ENCODE peak calls at places on chromosomes 4 and X, in five cellular contexts. One of them, this sample, is unnamed.

GRCh38 chrX:10237255-10237654 is 80.5 kb downstream of the CLCN4 start:
- DNase-seq in stomach: no peak
- DNase-seq in suprapubic skin: no peak
- DNase-seq in GM12892: no peak
- DNase-seq in SK-N-SH: no peak
- DNase-seq in this sample: no peak

GRCh38 chrX:114611018-114611619 is 27.2 kb downstream of the HTR2C start:
- DNase-seq in stomach: peak; percentile 32
- DNase-seq in suprapubic skin: no peak
- DNase-seq in GM12892: no peak
- DNase-seq in SK-N-SH: peak; percentile 46
- DNase-seq in this sample: peak; percentile 14

GRCh38 chr4:95549246-95550138 is 719 bp upstream of the UNC5C start:
- DNase-seq in stomach: peak; percentile 27
- DNase-seq in suprapubic skin: no peak
- DNase-seq in GM12892: no peak
- DNase-seq in SK-N-SH: peak; percentile 63
- DNase-seq in this sample: peak; percentile 25

GRCh38 chr4:147674073-147674472 is 9.9 kb downstream of the PRMT9 start:
- DNase-seq in stomach: no peak
- DNase-seq in suprapubic skin: no peak
- DNase-seq in GM12892: no peak
- DNase-seq in SK-N-SH: no peak
- DNase-seq in this sample: no peak

GRCh38 chr4:3402409-3403103 is 39.2 kb upstream of the HGFAC start:
- DNase-seq in stomach: no peak
- DNase-seq in suprapubic skin: no peak
- DNase-seq in GM12892: no peak
- DNase-seq in SK-N-SH: no peak
- DNase-seq in this sample: no peak

GRCh38 chrX:140318306-140318705 is 186.6 kb downstream of the SOX3 start:
- DNase-seq in stomach: no peak
- DNase-seq in suprapubic skin: no peak
- DNase-seq in GM12892: no peak
- DNase-seq in SK-N-SH: no peak
- DNase-seq in this sample: no peak

GRCh38 chr4:144562019-144562740 is 83.8 kb upstream of the HHIP start:
- DNase-seq in stomach: no peak
- DNase-seq in suprapubic skin: no peak
- DNase-seq in GM12892: no peak
- DNase-seq in SK-N-SH: no peak
- DNase-seq in this sample: no peak

GRCh38 chr4:177547985-177548384 is 105.7 kb upstream of the AGA start:
- DNase-seq in stomach: no peak
- DNase-seq in suprapubic skin: no peak
- DNase-seq in GM12892: no peak
- DNase-seq in SK-N-SH: no peak
- DNase-seq in this sample: no peak

GRCh38 chrX:114619874-114620273 is 36.0 kb downstream of the HTR2C start:
- DNase-seq in stomach: no peak
- DNase-seq in suprapubic skin: no peak
- DNase-seq in GM12892: peak; percentile 2
- DNase-seq in SK-N-SH: peak; percentile 21
- DNase-seq in this sample: no peak

GRCh38 chrX:123860506-123860840 is 620 bp downstream of the XIAP start:
- DNase-seq in stomach: peak; percentile 38
- DNase-seq in suprapubic skin: no peak
- DNase-seq in GM12892: no peak
- DNase-seq in SK-N-SH: peak; percentile 24
- DNase-seq in this sample: peak; percentile 62
- TF ChIP-seq POLR2AphosphoS5 in stomach: no peak
- TF ChIP-seq POLR2AphosphoS5 in suprapubic skin: no peak
- TF ChIP-seq POLR2AphosphoS5 in GM12892: no peak
- TF ChIP-seq POLR2AphosphoS5 in SK-N-SH: no peak
- TF ChIP-seq POLR2AphosphoS5 in this sample: peak; percentile 50

GRCh38 chr4:2251795-2252529 is 9.9 kb downstream of the MXD4 start:
- DNase-seq in stomach: peak; percentile 23
- DNase-seq in suprapubic skin: peak; percentile 55
- DNase-seq in GM12892: peak; percentile 21
- DNase-seq in SK-N-SH: peak; percentile 35
- DNase-seq in this sample: peak; percentile 7
- TF ChIP-seq POLR2AphosphoS5 in stomach: no peak
- TF ChIP-seq POLR2AphosphoS5 in suprapubic skin: no peak
- TF ChIP-seq POLR2AphosphoS5 in GM12892: no peak
- TF ChIP-seq POLR2AphosphoS5 in SK-N-SH: no peak
- TF ChIP-seq POLR2AphosphoS5 in this sample: no peak

GRCh38 chr4:8332891-8333331 is 63.4 kb downstream of the HTRA3 start:
- DNase-seq in stomach: peak; percentile 8
- DNase-seq in suprapubic skin: peak; percentile 46
- DNase-seq in GM12892: no peak
- DNase-seq in SK-N-SH: no peak
- DNase-seq in this sample: peak; percentile 3
- TF ChIP-seq POLR2AphosphoS5 in stomach: no peak
- TF ChIP-seq POLR2AphosphoS5 in suprapubic skin: no peak
- TF ChIP-seq POLR2AphosphoS5 in GM12892: no peak
- TF ChIP-seq POLR2AphosphoS5 in SK-N-SH: no peak
- TF ChIP-seq POLR2AphosphoS5 in this sample: no peak

GRCh38 chr4:36775544-36775943 is 469.0 kb upstream of the NWD2 start:
- DNase-seq in stomach: no peak
- DNase-seq in suprapubic skin: no peak
- DNase-seq in GM12892: no peak
- DNase-seq in SK-N-SH: no peak
- DNase-seq in this sample: no peak

GRCh38 chr4:36772154-36772516 is 472.4 kb upstream of the NWD2 start:
- DNase-seq in stomach: no peak
- DNase-seq in suprapubic skin: no peak
- DNase-seq in GM12892: no peak
- DNase-seq in SK-N-SH: no peak
- DNase-seq in this sample: no peak

GRCh38 chr4:36773467-36773866 is 471.1 kb upstream of the NWD2 start:
- DNase-seq in stomach: no peak
- DNase-seq in suprapubic skin: no peak
- DNase-seq in GM12892: no peak
- DNase-seq in SK-N-SH: no peak
- DNase-seq in this sample: no peak

DNA sequence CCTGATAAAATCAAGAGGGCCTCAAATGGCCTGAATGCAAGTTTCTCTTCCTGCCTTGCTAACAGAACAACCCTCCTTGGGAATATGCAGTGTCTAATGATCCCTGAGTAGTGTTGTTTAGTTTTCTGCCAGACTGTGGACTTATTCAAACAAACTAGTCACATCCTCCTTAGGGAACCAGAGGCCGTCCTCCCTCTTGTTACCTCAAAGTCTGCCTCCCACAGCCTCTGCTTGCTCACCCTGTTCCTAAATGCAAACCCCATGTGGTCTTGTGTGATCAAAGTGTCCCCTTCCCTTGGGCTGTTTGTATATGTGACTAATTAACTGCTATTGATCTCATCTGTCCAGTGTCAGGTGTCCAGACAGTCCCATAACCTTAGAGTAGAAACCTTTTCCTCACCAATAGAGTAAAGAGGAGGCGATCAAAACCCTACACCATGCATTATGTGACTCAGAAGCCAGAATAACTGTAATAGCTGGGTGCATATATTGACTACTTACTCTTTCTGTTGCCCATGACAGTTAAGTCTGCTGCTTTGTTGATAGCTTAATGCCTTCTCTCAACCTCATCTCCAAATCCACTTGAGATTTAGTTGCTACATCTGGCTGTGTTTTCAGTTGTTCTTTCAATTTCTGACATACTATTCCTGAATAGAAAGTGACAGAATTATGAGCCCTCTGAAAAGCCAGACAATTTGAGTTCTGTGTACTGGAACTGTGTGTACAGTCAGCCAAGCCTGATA is 473.0 kb upstream of the NWD2 start:
- DNase-seq in stomach: no peak
- DNase-seq in suprapubic skin: no peak
- DNase-seq in GM12892: no peak
- DNase-seq in SK-N-SH: no peak
- DNase-seq in this sample: no peak
- TF ChIP-seq POLR2AphosphoS5 in stomach: no peak
- TF ChIP-seq POLR2AphosphoS5 in suprapubic skin: no peak
- TF ChIP-seq POLR2AphosphoS5 in GM12892: no peak
- TF ChIP-seq POLR2AphosphoS5 in SK-N-SH: no peak
- TF ChIP-seq POLR2AphosphoS5 in this sample: no peak

GRCh38 chr4:107989162-107989536 is 540 bp upstream of the HADH start:
- DNase-seq in stomach: no peak
- DNase-seq in suprapubic skin: no peak
- DNase-seq in GM12892: no peak
- DNase-seq in SK-N-SH: no peak
- DNase-seq in this sample: no peak
- TF ChIP-seq POLR2AphosphoS5 in stomach: no peak
- TF ChIP-seq POLR2AphosphoS5 in suprapubic skin: no peak
- TF ChIP-seq POLR2AphosphoS5 in GM12892: no peak
- TF ChIP-seq POLR2AphosphoS5 in SK-N-SH: no peak
- TF ChIP-seq POLR2AphosphoS5 in this sample: no peak

DNA sequence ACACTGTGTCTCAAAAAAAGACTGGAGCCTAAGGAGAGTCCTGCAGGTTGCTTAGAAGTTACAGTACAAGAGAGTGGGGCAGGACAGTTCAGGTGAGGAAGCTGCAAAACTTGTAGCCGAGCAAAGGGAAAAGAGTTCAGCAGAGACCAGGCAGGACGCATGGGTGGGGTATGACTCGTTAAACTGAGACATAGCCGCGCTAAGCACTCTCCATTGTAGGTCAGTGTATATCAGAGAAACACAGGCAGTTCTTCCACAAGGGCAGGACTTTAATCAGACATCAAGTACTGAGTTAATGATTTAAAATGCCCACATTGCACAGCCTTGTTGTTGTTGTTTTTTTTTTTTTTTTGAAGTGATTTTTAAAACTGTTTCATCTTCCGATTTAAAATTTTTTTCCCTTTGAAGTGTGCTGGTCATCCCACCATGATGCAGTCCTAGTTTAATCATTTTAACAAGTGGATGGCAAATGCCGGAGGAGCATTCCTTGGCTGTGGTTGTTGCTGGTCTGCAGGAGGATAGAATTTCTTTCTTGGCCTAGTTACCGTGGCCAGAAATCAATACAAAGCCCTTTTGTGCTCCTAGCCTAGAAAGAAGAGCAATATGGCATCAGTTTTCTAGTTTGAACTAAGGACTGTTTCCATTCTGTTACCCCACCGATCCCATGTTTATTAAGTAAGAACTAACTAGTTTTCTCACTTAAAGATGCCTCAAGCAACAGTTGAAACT is 10.3 kb downstream of the LAP3 start:
- DNase-seq in stomach: no peak
- DNase-seq in suprapubic skin: no peak
- DNase-seq in GM12892: no peak
- DNase-seq in SK-N-SH: no peak
- DNase-seq in this sample: no peak
- TF ChIP-seq POLR2AphosphoS5 in stomach: no peak
- TF ChIP-seq POLR2AphosphoS5 in suprapubic skin: no peak
- TF ChIP-seq POLR2AphosphoS5 in GM12892: no peak
- TF ChIP-seq POLR2AphosphoS5 in SK-N-SH: no peak
- TF ChIP-seq POLR2AphosphoS5 in this sample: no peak

DNA sequence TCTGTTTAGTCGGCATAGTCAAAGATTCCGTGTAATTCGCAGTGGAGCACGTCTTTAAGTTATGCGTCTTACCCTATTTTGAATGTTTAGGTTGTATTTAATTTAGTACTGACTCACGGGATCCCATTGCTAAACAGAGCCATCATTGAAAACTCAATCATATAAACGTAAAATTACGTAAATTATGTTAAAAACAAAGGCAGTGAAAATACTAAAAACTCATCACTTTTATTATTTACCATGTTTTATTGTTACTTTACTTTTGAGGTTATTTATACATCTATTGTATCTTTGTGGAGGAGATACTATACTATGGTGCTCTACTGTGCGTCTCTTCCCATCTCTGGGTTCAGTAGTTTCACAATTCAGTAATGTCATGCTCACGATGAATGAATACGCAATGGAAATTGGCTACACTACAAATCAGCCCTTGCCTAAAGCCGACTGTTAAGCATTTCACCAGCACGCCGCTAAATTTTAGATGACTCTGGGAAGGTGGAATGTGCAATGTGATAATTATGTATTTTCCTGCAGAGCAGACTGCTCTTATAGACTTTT is 944 bp downstream of the FUNDC2 start:
- DNase-seq in stomach: no peak
- DNase-seq in suprapubic skin: no peak
- DNase-seq in GM12892: no peak
- DNase-seq in SK-N-SH: no peak
- DNase-seq in this sample: no peak
- TF ChIP-seq POLR2AphosphoS5 in stomach: peak; percentile 75
- TF ChIP-seq POLR2AphosphoS5 in suprapubic skin: peak; percentile 34
- TF ChIP-seq POLR2AphosphoS5 in GM12892: no peak
- TF ChIP-seq POLR2AphosphoS5 in SK-N-SH: no peak
- TF ChIP-seq POLR2AphosphoS5 in this sample: peak; percentile 42

DNA sequence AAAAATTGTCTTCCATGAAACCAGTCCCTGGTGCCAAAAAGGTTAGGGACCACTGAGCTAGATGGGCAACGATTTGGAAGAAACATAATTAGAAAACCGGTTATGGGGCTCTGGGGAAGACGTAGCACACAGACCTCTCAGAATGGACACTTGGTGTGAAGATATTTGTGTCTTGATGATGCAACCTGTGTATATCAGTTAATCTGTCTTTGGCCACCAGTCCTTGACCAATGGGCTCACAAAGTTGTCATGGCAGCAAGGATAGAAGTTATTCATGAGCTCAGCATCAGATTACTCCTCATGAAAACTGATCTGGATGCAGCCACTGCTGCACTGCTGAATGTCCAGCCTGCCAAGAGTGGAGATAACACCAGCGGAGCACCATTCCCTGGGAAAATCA is 13.6 kb downstream of the MTNR1A start:
- DNase-seq in stomach: no peak
- DNase-seq in suprapubic skin: no peak
- DNase-seq in GM12892: no peak
- DNase-seq in SK-N-SH: no peak
- DNase-seq in this sample: no peak
- TF ChIP-seq POLR2AphosphoS5 in stomach: no peak
- TF ChIP-seq POLR2AphosphoS5 in suprapubic skin: no peak
- TF ChIP-seq POLR2AphosphoS5 in GM12892: no peak
- TF ChIP-seq POLR2AphosphoS5 in SK-N-SH: no peak
- TF ChIP-seq POLR2AphosphoS5 in this sample: no peak

DNA sequence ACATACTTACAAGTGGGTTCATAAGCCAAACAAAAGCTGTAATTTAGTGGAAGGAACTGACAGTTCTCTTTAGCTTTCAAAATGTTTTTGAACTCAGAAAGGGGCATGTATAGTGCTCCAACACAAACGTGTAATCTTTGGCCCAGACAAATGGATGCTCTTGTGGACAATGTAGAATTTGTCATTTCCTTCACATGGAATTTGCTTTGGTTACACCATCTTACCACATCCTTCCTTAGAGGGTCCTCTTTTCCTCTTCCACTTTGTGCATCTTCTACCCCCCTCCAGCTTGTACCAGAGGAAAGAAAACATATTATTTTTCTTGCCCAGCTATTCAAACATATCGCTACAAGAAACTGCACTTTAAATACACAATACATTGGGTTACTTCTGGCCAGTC is 42.4 kb downstream of the MEPE start:
- DNase-seq in stomach: no peak
- DNase-seq in suprapubic skin: no peak
- DNase-seq in GM12892: no peak
- DNase-seq in SK-N-SH: no peak
- DNase-seq in this sample: no peak
- TF ChIP-seq POLR2AphosphoS5 in stomach: no peak
- TF ChIP-seq POLR2AphosphoS5 in suprapubic skin: no peak
- TF ChIP-seq POLR2AphosphoS5 in GM12892: no peak
- TF ChIP-seq POLR2AphosphoS5 in SK-N-SH: no peak
- TF ChIP-seq POLR2AphosphoS5 in this sample: no peak

This sample was measured in transverse colon.